ENCODE peak calls at places on chromosomes 3 and 15, in seven cellular contexts. M, O, X, Y, A, T and G are unnamed samples.

GRCh38 chr15:93524432-93524831 is 435.4 kb upstream of the RGMA start:
- DNase-seq in T (no peak), M (no peak), O (no peak), X (no peak), Y (no peak), A (no peak), G (no peak)

GRCh38 chr3:46713898-46714552 is 3.6 kb downstream of the PRSS50 start:
- DNase-seq in O (no peak), M (peak; percentile 37), Y (no peak), T (peak; percentile 58), A (no peak), X (peak; percentile 67), G (no peak)

GRCh38 chr3:25564040-25564439 is 100.7 kb downstream of the TOP2B start:
- DNase-seq in T (no peak), Y (no peak), O (no peak), X (no peak), A (no peak), M (no peak), G (no peak)

GRCh38 chr3:177452487-177452886 is 255.2 kb upstream of the TBL1XR1 start:
- DNase-seq in M (no peak), T (peak; percentile 86), Y (no peak), X (peak; percentile 96), O (peak; percentile 94), A (no peak), G (no peak)

GRCh38 chr15:89122532-89123525 is 34.6 kb downstream of the ABHD2 start:
- DNase-seq in A (no peak), Y (no peak), O (peak; percentile 65), M (no peak), T (no peak), X (peak; percentile 81), G (no peak)

GRCh38 chr3:12436514-12437222 is 47.6 kb upstream of the TSEN2 start:
- DNase-seq in Y (no peak), O (peak; percentile 52), A (no peak), X (no peak), M (no peak), T (no peak), G (no peak)

GRCh38 chr3:66572938-66573710 is 72.3 kb upstream of the LRIG1 start:
- DNase-seq in O (no peak), T (no peak), Y (peak; percentile 17), M (no peak), X (no peak), A (no peak), G (peak; percentile 77)

GRCh38 chr3:195226900-195227447 is 44.0 kb downstream of the XXYLT1 start:
- DNase-seq in Y (peak; percentile 31), X (no peak), M (peak; percentile 36), T (no peak), A (no peak), O (peak; percentile 32), G (peak; percentile 51)

GRCh38 chr15:91821458-91821857 is 32.0 kb upstream of the SLCO3A1 start:
- DNase-seq in Y (no peak), M (no peak), O (no peak), X (peak; percentile 44), A (peak; percentile 17), T (peak; percentile 38), G (no peak)

GRCh38 chr15:66390670-66391069 is 4.0 kb downstream of the MAP2K1 start:
- DNase-seq in T (no peak), X (peak; percentile 44), M (no peak), Y (peak; percentile 27), O (no peak), A (peak; percentile 60), G (no peak)

GRCh38 chr15:48510976-48511375 is 134.5 kb downstream of the FBN1 start:
- DNase-seq in A (no peak), X (no peak), Y (no peak), M (no peak), T (no peak), O (no peak), G (no peak)

GRCh38 chr3:57706462-57706861 is 13.6 kb upstream of the DENND6A start:
- DNase-seq in O (peak; percentile 93), T (peak; percentile 55), M (no peak), Y (no peak), X (peak; percentile 94), A (peak; percentile 69), G (no peak)

GRCh38 chr15:29890761-29891457 is 68.6 kb upstream of the TJP1 start:
- DNase-seq in T (no peak), Y (no peak), A (no peak), X (no peak), M (no peak), O (no peak), G (no peak)

GRCh38 chr15:39195988-39196486 is 384.8 kb upstream of the THBS1 start:
- DNase-seq in A (peak; percentile 98), M (no peak), O (peak; percentile 85), X (peak; percentile 100), Y (no peak), T (peak; percentile 97), G (no peak)

GRCh38 chr15:78092111-78093041 is at the start of gene SH2D7:
- DNase-seq in M (no peak), Y (no peak), O (no peak), X (no peak), T (no peak), A (no peak), G (no peak)

GRCh38 chr3:24686764-24687163 is 192.1 kb upstream of the THRB start:
- DNase-seq in T (no peak), A (no peak), X (no peak), M (no peak), O (peak; percentile 11), Y (no peak), G (no peak)

GRCh38 chr3:47882338-47882737 is 79.4 kb downstream of the DHX30 start:
- DNase-seq in M (no peak), O (no peak), T (no peak), A (no peak), Y (no peak), X (no peak), G (no peak)
- TF ChIP-seq CTCF in M (peak; percentile 63), O (no peak), T (peak; percentile 29), A (no peak), Y (no peak), X (no peak), G (peak; percentile 62)

DNA sequence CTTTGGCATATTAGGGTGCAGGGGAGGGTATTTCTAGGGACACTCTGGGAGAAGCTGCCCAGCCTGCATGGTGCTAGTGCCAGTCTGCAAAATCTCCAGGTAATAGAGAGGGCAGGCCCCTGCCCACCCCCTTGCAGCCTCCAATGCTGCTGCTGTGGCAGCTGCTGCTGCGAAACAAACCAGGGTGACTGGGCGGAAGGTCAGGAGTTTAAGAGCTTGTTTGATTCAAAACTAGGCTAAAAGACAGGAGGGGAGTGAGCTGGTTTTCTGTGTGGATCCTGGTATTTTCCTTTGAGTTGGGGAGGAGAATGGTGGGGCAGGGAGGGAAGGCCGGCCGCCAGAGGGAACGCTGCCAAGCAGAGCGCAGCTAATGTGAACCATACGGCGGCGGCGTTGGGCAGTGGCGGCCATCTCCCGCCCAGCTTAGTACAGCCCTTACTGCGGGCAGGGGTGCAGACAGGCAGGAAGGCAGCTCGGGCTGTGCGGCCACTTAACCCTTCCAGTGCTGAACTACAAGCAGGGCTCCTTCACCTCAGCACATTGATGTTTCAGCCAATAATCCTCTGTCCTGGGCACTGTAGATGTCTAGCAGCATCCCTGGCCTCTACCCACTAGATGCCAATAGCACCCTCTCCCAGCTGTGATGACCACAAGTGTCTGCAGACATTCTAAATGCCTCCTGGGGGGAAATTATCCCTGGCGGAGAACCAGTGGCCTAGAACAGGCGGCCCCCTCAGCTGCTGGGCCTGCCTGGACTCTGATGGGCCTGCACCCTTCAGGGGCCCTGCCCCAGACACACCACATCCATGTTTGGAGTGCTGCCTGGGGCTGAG is 125.7 kb downstream of the EEFSEC start:
- DNase-seq in T (no peak), M (peak; percentile 79), Y (no peak), A (no peak), O (peak; percentile 82), X (no peak), G (peak; percentile 53)
- TF ChIP-seq CTCF in T (no peak), M (no peak), Y (no peak), A (no peak), O (no peak), X (no peak), G (no peak)

GRCh38 chr3:4284865-4285264 is 18.3 kb upstream of the SETMAR start:
- DNase-seq in T (no peak), Y (no peak), A (no peak), O (no peak), M (no peak), X (no peak), G (no peak)

GRCh38 chr3:4292301-4292700 is 10.9 kb upstream of the SETMAR start:
- DNase-seq in X (no peak), M (no peak), Y (no peak), A (no peak), T (no peak), O (no peak), G (no peak)

GRCh38 chr3:4290272-4290893 is 12.8 kb upstream of the SETMAR start:
- DNase-seq in Y (peak; percentile 62), X (no peak), O (peak; percentile 48), A (no peak), M (peak; percentile 41), T (peak; percentile 38), G (peak; percentile 32)

DNA sequence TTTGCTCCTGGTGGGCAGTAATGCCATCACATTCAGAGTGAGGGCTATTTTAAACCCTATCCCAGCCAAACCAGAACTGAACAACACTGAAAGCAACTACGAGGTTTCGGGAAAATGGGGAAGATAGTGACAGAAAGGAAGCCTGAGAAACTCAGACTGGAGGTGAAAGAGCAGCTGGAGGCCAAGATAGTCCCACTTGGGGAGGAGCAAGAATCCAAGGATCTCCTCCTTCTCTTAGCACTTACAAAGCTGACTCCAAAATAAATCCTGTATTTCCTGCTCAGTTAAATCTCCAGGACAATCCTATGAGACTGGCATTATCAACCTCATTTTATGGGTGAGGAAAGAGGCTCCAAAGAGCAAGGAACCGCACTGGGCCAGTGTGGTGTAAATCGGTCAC is 14.1 kb upstream of the SETMAR start:
- DNase-seq in Y (no peak), M (no peak), O (no peak), T (no peak), A (no peak), X (no peak), G (no peak)
- TF ChIP-seq CTCF in Y (no peak), M (no peak), O (no peak), T (no peak), A (no peak), X (no peak), G (no peak)

GRCh38 chr3:172980849-172981248 is 160.2 kb downstream of the SPATA16 start:
- DNase-seq in T (no peak), M (no peak), X (no peak), A (no peak), O (no peak), Y (no peak), G (no peak)

GRCh38 chr3:172981407-172981983 is 159.5 kb downstream of the SPATA16 start:
- DNase-seq in T (no peak), Y (no peak), M (no peak), A (no peak), O (no peak), X (no peak), G (no peak)

GRCh38 chr3:172984938-172985337 is 156.1 kb downstream of the SPATA16 start:
- DNase-seq in Y (no peak), T (no peak), M (no peak), X (no peak), A (no peak), O (no peak), G (no peak)

GRCh38 chr3:172987268-172987667 is 153.8 kb downstream of the SPATA16 start:
- DNase-seq in A (no peak), O (no peak), M (no peak), T (no peak), Y (peak; percentile 30), X (no peak), G (no peak)

GRCh38 chr3:172982731-172983364 is 158.2 kb downstream of the SPATA16 start:
- DNase-seq in Y (peak; percentile 22), T (no peak), M (no peak), O (no peak), A (no peak), X (no peak), G (no peak)
- TF ChIP-seq CTCF in Y (peak; percentile 66), T (peak; percentile 47), M (no peak), O (no peak), A (no peak), X (peak; percentile 28), G (no peak)